ENCODE peak calls at places on chromosomes 5 and 9, in ten cellular contexts. H is transverse colon; Q is stomach; V is adrenal gland; I is dorsolateral prefrontal cortex; L is lower lobe of right lung; K is ovary; O is right cardiac atrium; G is foreskin keratinocyte; R is CD4-positive, CD25-positive, alpha-beta regulatory T cell. Z is an unnamed sample. For H3K27me3, the result is how much of the 10 kb centered on the place peaks cover.

GRCh38 chr9:132509921-132510874 is 72.2 kb upstream of the BARHL1 start:
- DNase-seq in H (no peak), K (peak), L (peak), R (no peak), O (no peak), V (no peak), G (no peak), Q (no peak), I (no peak), Z (no peak)

GRCh38 chr9:98708933-98709911 is at the start of gene GABBR2:
- DNase-seq in R (no peak), V (no peak), G (no peak), Q (no peak), O (no peak), I (no peak), K (no peak), H (no peak), L (no peak), Z (no peak)

GRCh38 chr5:141872496-141873356 is 5.5 kb downstream of the PCDH1 start:
- DNase-seq in I (peak), V (no peak), G (no peak), H (no peak), R (no peak), Q (no peak), O (no peak), L (no peak), K (no peak), Z (no peak)

GRCh38 chr5:103216137-103216536 is 42.4 kb upstream of the MACIR start:
- DNase-seq in O (no peak), Q (no peak), H (no peak), L (no peak), I (no peak), V (no peak), G (no peak), K (no peak), R (no peak), Z (no peak)

GRCh38 chr9:133644968-133645765 is 9.0 kb downstream of the DBH start:
- DNase-seq in R (no peak), G (no peak), H (no peak), O (no peak), V (no peak), Q (no peak), L (no peak), I (no peak), K (no peak), Z (no peak)

GRCh38 chr5:58311526-58311925 is 148.4 kb downstream of the PLK2 start:
- DNase-seq in H (no peak), L (no peak), K (no peak), O (no peak), I (no peak), R (no peak), V (no peak), G (no peak), Q (no peak), Z (no peak)

GRCh38 chr9:100590481-100590880 is 12.6 kb downstream of the CAVIN4 start:
- DNase-seq in I (no peak), G (no peak), O (no peak), H (no peak), K (no peak), L (no peak), Q (no peak), V (peak), R (no peak), Z (no peak)

GRCh38 chr9:24293391-24293790 is 252.3 kb downstream of the IZUMO3 start:
- DNase-seq in L (no peak), V (no peak), K (no peak), I (no peak), O (no peak), H (no peak), G (no peak), Q (no peak), R (no peak), Z (no peak)

GRCh38 chr5:77437194-77437593 is 54.9 kb downstream of the WDR41 start:
- DNase-seq in O (no peak), G (no peak), K (no peak), H (no peak), L (no peak), Q (no peak), I (no peak), R (no peak), V (no peak), Z (no peak)

GRCh38 chr9:90340421-90340820 is 302.2 kb downstream of the DIRAS2 start:
- DNase-seq in I (no peak), R (no peak), L (no peak), Q (no peak), V (no peak), H (no peak), G (no peak), K (no peak), O (no peak), Z (no peak)

GRCh38 chr9:14348241-14349140 is 34.5 kb upstream of the NFIB start:
- DNase-seq in K (peak), L (no peak), I (no peak), Q (no peak), V (no peak), G (peak), O (peak), R (no peak), H (no peak), Z (peak)

GRCh38 chr5:43036856-43037711 is 3.0 kb downstream of the ANXA2R start:
- DNase-seq in Q (no peak), O (peak), K (no peak), G (no peak), V (no peak), H (peak), L (no peak), I (no peak), R (no peak), Z (no peak)

GRCh38 chr5:80031109-80031508 is 4.0 kb upstream of the THBS4 start:
- DNase-seq in G (no peak), H (no peak), Q (no peak), O (no peak), I (no peak), L (no peak), R (no peak), V (no peak), K (no peak), Z (no peak)

DNA sequence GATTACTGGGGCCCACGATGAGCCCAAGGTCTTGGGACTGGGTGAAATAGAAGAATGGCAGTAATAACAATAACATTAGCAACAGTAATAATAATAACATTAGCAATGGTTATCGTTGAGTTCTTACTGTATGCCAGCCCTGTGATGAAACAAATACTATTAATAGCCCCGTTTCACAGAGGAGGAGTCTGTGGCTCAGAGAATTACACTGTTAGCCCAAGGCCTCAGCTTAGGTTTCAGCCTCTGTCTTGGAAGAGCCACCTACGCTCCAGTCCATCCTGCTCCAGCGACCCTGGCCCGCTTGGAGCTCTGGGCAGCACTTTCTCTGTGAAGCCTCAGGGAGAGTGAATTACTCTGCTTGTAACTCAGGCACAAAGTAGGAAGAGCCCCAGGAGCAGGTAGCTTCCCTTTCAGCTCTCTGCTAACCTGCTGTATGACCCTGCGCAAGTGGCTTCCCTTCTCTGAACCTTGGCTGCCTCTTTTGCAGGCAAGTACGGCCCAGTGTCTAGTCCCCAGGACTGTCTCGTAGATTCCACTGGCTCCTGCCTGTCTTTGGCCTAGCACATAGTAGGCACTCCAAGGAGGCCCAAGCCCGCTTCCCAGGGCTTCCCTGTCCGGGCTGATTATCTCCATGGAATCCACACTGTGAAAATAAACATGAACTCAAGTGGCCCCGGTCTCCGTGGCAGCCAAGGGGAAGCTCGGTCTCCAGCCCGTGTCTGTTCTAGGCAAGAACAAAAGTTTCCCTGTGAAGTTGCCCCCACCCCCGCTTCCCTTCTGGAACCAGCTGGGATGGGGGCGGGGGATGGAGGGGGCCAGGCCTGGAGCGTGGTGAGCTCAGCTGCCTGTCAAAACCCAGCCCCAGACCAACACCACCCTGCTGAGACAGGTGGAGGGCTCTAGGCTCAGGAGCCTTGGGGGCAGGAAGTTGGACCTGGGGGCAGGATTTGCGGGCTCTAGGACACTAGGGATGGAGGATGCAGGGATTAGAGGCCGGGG is 26.2 kb upstream of the LMX1B start:
- DNase-seq in I (peak), L (peak), Q (no peak), K (no peak), O (peak), H (no peak), G (no peak), R (no peak), V (no peak), Z (no peak)
- H3K27me3 ChIP-seq in I (under half), L (under half), Q (under half), K (under half), O (under half), H (under half), G (under half), R (under half), V (under half), Z (under half)

GRCh38 chr5:168300377-168301182 is 9.1 kb downstream of the WWC1 start:
- DNase-seq in L (no peak), I (no peak), R (no peak), O (no peak), V (no peak), G (no peak), Q (no peak), K (no peak), H (no peak), Z (no peak)
- H3K27ac ChIP-seq in L (no peak), I (no peak), R (no peak), O (no peak), V (no peak), G (no peak), Q (peak), K (no peak), H (peak), Z (no peak)

GRCh38 chr5:132814441-132815294 is 1.6 kb downstream of the SOWAHA start:
- DNase-seq in Q (peak), O (peak), K (no peak), L (no peak), R (no peak), I (no peak), G (no peak), H (no peak), V (no peak), Z (no peak)
- H3K27me3 ChIP-seq in Q (under half), O (under half), K (under half), L (half or more), R (under half), I (under half), G (under half), H (under half), V (under half), Z (under half)

DNA sequence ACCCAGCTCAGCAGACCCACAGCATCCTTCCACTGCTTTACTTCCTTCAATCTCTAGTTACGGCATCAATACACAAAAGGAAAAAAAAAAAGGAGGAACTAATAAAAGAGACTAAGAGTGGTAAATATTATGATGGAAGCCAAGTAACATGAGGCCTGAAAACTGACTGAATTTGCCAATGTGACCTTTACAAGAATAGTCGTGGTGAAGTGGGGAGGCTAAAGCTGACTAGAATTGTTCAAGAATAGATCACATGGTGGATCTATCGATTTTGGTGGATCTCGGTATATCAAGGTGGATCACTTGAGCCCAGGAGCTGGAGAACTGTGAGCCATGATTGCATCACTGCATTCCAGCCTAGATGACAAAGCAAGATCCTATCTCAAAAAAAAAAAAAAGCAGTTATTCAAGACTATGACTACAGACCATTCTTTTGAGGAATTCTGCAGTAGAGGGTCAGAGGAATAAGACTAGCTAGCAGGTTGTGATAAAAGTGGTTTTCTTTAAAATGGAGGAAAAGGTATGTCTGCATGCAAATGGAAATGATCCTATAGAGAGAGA is 15.1 kb downstream of the ERMP1 start:
- DNase-seq in Q (no peak), G (peak), I (no peak), L (no peak), H (no peak), R (no peak), K (no peak), O (no peak), V (peak), Z (no peak)
- H3K27ac ChIP-seq in Q (no peak), G (no peak), I (no peak), L (no peak), H (no peak), R (no peak), K (no peak), O (no peak), V (peak), Z (no peak)

GRCh38 chr9:137007060-137007815 is 10.9 kb upstream of the CLIC3 start:
- DNase-seq in Q (no peak), H (no peak), G (no peak), V (no peak), K (peak), L (no peak), R (no peak), I (no peak), O (peak), Z (no peak)

GRCh38 chr9:137008312-137008711 is 11.9 kb upstream of the CLIC3 start:
- DNase-seq in Q (no peak), H (no peak), I (no peak), V (no peak), G (no peak), O (no peak), K (no peak), L (no peak), R (no peak), Z (no peak)

GRCh38 chr9:137007816-137008270 is 11.5 kb upstream of the CLIC3 start:
- DNase-seq in O (no peak), G (no peak), R (no peak), I (no peak), Q (no peak), L (no peak), V (no peak), H (no peak), K (no peak), Z (no peak)

GRCh38 chr9:137009217-137009616 is 12.8 kb upstream of the CLIC3 start:
- DNase-seq in K (no peak), V (no peak), L (no peak), R (no peak), H (no peak), O (no peak), I (no peak), Q (no peak), G (no peak), Z (no peak)

GRCh38 chr9:137006116-137007003 is 10.0 kb upstream of the CLIC3 start:
- DNase-seq in O (peak), V (no peak), R (no peak), I (no peak), H (no peak), L (no peak), Q (no peak), K (peak), G (no peak), Z (no peak)
- H3K27me3 ChIP-seq in O (under half), V (under half), R (under half), I (under half), H (under half), L (under half), Q (under half), K (under half), G (under half), Z (under half)

GRCh38 chr9:16870606-16871357 is at the start of gene BNC2:
- DNase-seq in G (no peak), K (peak), O (peak), Q (no peak), V (peak), I (no peak), R (no peak), H (peak), L (peak), Z (no peak)

GRCh38 chr9:16869140-16869903 is 1.1 kb downstream of the BNC2 start:
- DNase-seq in R (no peak), V (peak), I (no peak), O (no peak), H (peak), K (peak), Q (no peak), G (no peak), L (no peak), Z (no peak)

GRCh38 chr9:16868706-16869105 is 1.8 kb downstream of the BNC2 start:
- DNase-seq in K (no peak), R (no peak), G (no peak), V (no peak), H (no peak), L (no peak), Q (no peak), I (no peak), O (no peak), Z (no peak)

GRCh38 chr9:16871358-16872151 is 1.1 kb upstream of the BNC2 start:
- DNase-seq in K (peak), H (peak), R (no peak), Q (peak), G (peak), L (peak), O (peak), I (no peak), V (peak), Z (no peak)

GRCh38 chr9:16869961-16870605 is 387 bp downstream of the BNC2 start:
- DNase-seq in Q (no peak), G (no peak), L (no peak), R (no peak), H (peak), O (peak), K (peak), V (no peak), I (no peak), Z (no peak)
- H3K27ac ChIP-seq in Q (peak), G (no peak), L (peak), R (no peak), H (peak), O (peak), K (peak), V (peak), I (no peak), Z (peak)

GRCh38 chr5:126433708-126434107 is 10.5 kb downstream of the GRAMD2B start:
- DNase-seq in R (no peak), I (no peak), O (no peak), G (no peak), V (no peak), H (no peak), L (no peak), Q (no peak), K (no peak), Z (no peak)
- H3K27me3 ChIP-seq in R (under half), I (under half), O (under half), G (under half), V (under half), H (under half), L (under half), Q (under half), K (under half), Z (under half)

DNA sequence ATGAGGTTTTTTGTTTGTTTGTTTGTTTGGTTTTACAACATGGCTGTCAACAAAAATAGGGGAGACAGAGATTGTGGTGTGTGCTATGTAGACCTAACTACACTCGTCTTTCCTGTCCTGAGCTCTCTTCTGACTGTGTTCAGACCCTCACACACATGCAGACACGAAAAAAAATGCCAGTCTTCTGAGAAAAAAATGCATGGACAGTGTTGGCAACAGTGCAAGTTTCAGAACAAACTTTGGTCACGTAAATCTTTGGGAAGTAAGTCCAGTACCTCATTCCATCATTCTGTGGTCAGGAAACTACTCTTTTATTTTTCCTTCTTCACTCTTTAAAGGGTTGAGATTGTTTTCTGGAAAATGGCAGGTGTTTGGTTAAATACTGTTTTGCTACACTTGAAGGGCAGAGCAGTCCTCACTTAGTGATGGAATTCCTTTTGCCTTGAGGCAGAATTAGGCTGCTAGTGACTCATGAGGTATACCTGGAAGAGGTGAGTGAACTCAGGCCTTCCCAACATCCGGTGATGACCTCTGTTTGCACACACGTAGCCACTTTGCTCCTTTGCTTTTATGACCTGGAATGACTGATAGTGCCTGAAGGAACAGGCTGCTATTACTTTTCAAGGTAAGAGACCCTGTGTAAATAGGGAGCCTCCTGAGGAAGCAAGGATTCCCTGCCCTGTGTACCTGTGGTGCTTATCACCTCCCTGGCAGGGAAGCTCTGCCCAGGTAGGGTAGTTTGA is 81.6 kb upstream of the TNFAIP8 start:
- DNase-seq in V (no peak), H (peak), G (peak), R (no peak), K (no peak), L (no peak), O (no peak), Q (no peak), I (no peak), Z (no peak)
- H3K27ac ChIP-seq in V (no peak), H (peak), G (peak), R (peak), K (no peak), L (peak), O (no peak), Q (peak), I (no peak), Z (no peak)

Z was measured in esophagus muscularis mucosa.